ENCODE peak calls at places on chromosomes 13 and 19, in four cellular contexts. One of them, this sample, is unnamed.

GRCh38 chr19:45450042-45450380 is 17.8 kb upstream of the FOSB start:
- DNase-seq in colonic mucosa: peak; percentile 27
- DNase-seq in NCI-H345: no peak
- DNase-seq in stimulated activated CD4-positive, alpha-beta T cell treated with anti-CD3 and anti-CD28 coated beads, Interleukin-4, amount 100 ng/mL, for 24 hours: no peak
- DNase-seq in this sample: no peak

GRCh38 chr13:51643882-51644281 is 59.6 kb downstream of the WDFY2 start:
- DNase-seq in colonic mucosa: no peak
- DNase-seq in NCI-H345: no peak
- DNase-seq in stimulated activated CD4-positive, alpha-beta T cell treated with anti-CD3 and anti-CD28 coated beads, Interleukin-4, amount 100 ng/mL, for 24 hours: no peak
- DNase-seq in this sample: peak; percentile 91

GRCh38 chr19:4016486-4016885 is 8.9 kb downstream of the PIAS4 start:
- DNase-seq in colonic mucosa: no peak
- DNase-seq in NCI-H345: no peak
- DNase-seq in stimulated activated CD4-positive, alpha-beta T cell treated with anti-CD3 and anti-CD28 coated beads, Interleukin-4, amount 100 ng/mL, for 24 hours: no peak
- DNase-seq in this sample: no peak

GRCh38 chr19:45161715-45162463 is 1.1 kb upstream of the NKPD1 start:
- DNase-seq in colonic mucosa: no peak
- DNase-seq in NCI-H345: no peak
- DNase-seq in stimulated activated CD4-positive, alpha-beta T cell treated with anti-CD3 and anti-CD28 coated beads, Interleukin-4, amount 100 ng/mL, for 24 hours: no peak
- DNase-seq in this sample: no peak

GRCh38 chr19:55632463-55632834 is 8.1 kb upstream of the ZNF784 start:
- DNase-seq in colonic mucosa: peak; percentile 97
- DNase-seq in NCI-H345: peak; percentile 86
- DNase-seq in stimulated activated CD4-positive, alpha-beta T cell treated with anti-CD3 and anti-CD28 coated beads, Interleukin-4, amount 100 ng/mL, for 24 hours: peak; percentile 95
- DNase-seq in this sample: peak; percentile 97

GRCh38 chr19:31232871-31233270 is 116.4 kb downstream of the TSHZ3 start:
- DNase-seq in colonic mucosa: no peak
- DNase-seq in NCI-H345: no peak
- DNase-seq in stimulated activated CD4-positive, alpha-beta T cell treated with anti-CD3 and anti-CD28 coated beads, Interleukin-4, amount 100 ng/mL, for 24 hours: no peak
- DNase-seq in this sample: peak; percentile 84

GRCh38 chr13:60574706-60575105 is 177.7 kb downstream of the TDRD3 start:
- DNase-seq in colonic mucosa: no peak
- DNase-seq in NCI-H345: no peak
- DNase-seq in stimulated activated CD4-positive, alpha-beta T cell treated with anti-CD3 and anti-CD28 coated beads, Interleukin-4, amount 100 ng/mL, for 24 hours: no peak
- DNase-seq in this sample: no peak

GRCh38 chr13:80486407-80486806 is 145.5 kb upstream of the SPRY2 start:
- DNase-seq in colonic mucosa: no peak
- DNase-seq in NCI-H345: no peak
- DNase-seq in stimulated activated CD4-positive, alpha-beta T cell treated with anti-CD3 and anti-CD28 coated beads, Interleukin-4, amount 100 ng/mL, for 24 hours: no peak
- DNase-seq in this sample: no peak

This sample was measured in fibroblast of the conjunctiva.